ENCODE peak calls at places on chromosomes 3 and 15, in eight cellular contexts. Y, P, A, U, X, Q, V and R are unnamed samples.

GRCh38 chr15:28086175-28086703 is 12.9 kb downstream of the OCA2 start:
- DNase-seq in Q (peak; percentile 46), P (no peak), X (peak; percentile 46), V (peak; percentile 62), U (peak; percentile 42), Y (no peak), A (peak; percentile 64), R (no peak)

GRCh38 chr3:126125341-126125740 is 41.4 kb upstream of the SLC41A3 start:
- DNase-seq in X (no peak), Y (peak; percentile 15), P (peak; percentile 18), V (no peak), A (peak; percentile 2), Q (no peak), U (no peak), R (peak; percentile 1)

GRCh38 chr3:136255672-136256406 is 5.7 kb downstream of the PCCB start:
- DNase-seq in Q (no peak), P (no peak), U (no peak), A (no peak), X (no peak), V (no peak), Y (no peak), R (no peak)

GRCh38 chr3:76505202-76505875 is 534.6 kb upstream of the ROBO2 start:
- DNase-seq in A (no peak), V (no peak), U (no peak), P (no peak), X (no peak), Q (no peak), Y (no peak), R (no peak)

GRCh38 chr15:68682906-68683490 is 104.2 kb downstream of the CORO2B start:
- DNase-seq in X (no peak), A (no peak), U (no peak), V (no peak), Y (no peak), P (no peak), Q (no peak), R (no peak)

GRCh38 chr3:116453676-116454346 is 8.5 kb upstream of the LSAMP start:
- DNase-seq in V (peak; percentile 34), P (no peak), A (no peak), U (peak; percentile 33), Y (no peak), Q (peak; percentile 30), X (no peak), R (no peak)

GRCh38 chr15:68312701-68313204 is 35.2 kb downstream of the FEM1B start:
- DNase-seq in V (peak; percentile 33), P (no peak), Q (peak; percentile 75), A (no peak), U (peak; percentile 24), X (peak; percentile 9), Y (peak; percentile 20), R (no peak)

GRCh38 chr15:48462688-48463087 is 131.5 kb downstream of the DUT start:
- DNase-seq in Q (peak; percentile 80), P (no peak), X (no peak), A (no peak), V (no peak), U (no peak), Y (no peak), R (no peak)

GRCh38 chr3:194091141-194091540 is 44.8 kb upstream of the HES1 start:
- DNase-seq in Y (no peak), U (peak; percentile 78), P (no peak), V (peak; percentile 23), X (no peak), Q (peak; percentile 72), A (no peak), R (no peak)

GRCh38 chr3:80643421-80643820 is 875.6 kb upstream of the ROBO1 start:
- DNase-seq in V (no peak), X (no peak), P (no peak), U (no peak), Q (no peak), A (no peak), Y (no peak), R (no peak)

GRCh38 chr15:72230197-72231065 is 559 bp downstream of the PKM start:
- DNase-seq in A (peak; percentile 78), Y (peak; percentile 94), V (peak; percentile 94), X (peak; percentile 78), Q (peak; percentile 91), U (peak; percentile 94), P (peak; percentile 92), R (peak; percentile 95)

GRCh38 chr3:185760550-185760949 is 64.3 kb downstream of the IGF2BP2 start:
- DNase-seq in U (no peak), P (no peak), A (no peak), X (no peak), Y (no peak), Q (no peak), V (no peak), R (no peak)

DNA sequence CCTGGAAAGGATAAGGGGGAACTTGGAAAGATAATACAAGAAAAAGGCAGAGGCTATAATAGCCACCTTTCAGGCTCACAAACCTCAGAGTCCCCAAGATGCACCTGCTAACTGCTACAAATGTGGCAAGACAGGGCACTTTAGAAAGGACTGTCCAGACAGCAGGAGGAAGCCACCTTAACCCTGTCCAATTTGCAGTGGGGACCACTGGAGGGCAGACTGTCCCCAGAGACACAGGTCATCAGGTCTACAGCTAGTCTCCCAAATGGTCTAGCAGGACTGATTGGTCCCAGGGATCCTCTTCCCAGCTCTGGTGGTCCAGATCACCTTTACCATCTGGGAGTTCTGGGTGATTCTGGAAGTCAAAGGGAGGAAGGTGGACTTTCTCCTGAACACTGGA is 882.5 kb upstream of the GBE1 start:
- DNase-seq in V (no peak), U (no peak), P (no peak), X (no peak), A (no peak), Q (no peak), Y (no peak), R (no peak)
- TF ChIP-seq CTCF in V (no peak), U (no peak), P (no peak), X (peak; percentile 53), A (no peak), Q (no peak), Y (no peak), R (no peak)

GRCh38 chr3:46988616-46989015 is 9.2 kb downstream of the NBEAL2 start:
- DNase-seq in Y (peak; percentile 44), U (no peak), V (no peak), Q (no peak), A (no peak), P (no peak), X (no peak), R (no peak)

GRCh38 chr3:46986782-46987484 is 7.5 kb downstream of the NBEAL2 start:
- DNase-seq in Y (peak; percentile 46), Q (no peak), P (peak; percentile 40), V (no peak), A (no peak), X (no peak), U (no peak), R (no peak)

GRCh38 chr3:46989146-46989810 is 9.8 kb downstream of the NBEAL2 start:
- DNase-seq in V (no peak), P (no peak), Q (no peak), Y (peak; percentile 60), X (no peak), A (no peak), U (no peak), R (peak; percentile 13)

GRCh38 chr3:46986055-46986730 is 6.7 kb downstream of the NBEAL2 start:
- DNase-seq in Q (no peak), Y (no peak), U (no peak), X (no peak), V (no peak), P (peak; percentile 20), A (no peak), R (no peak)

GRCh38 chr3:46987485-46988401 is 8.3 kb downstream of the NBEAL2 start:
- DNase-seq in U (no peak), V (peak; percentile 32), P (peak; percentile 87), Y (peak; percentile 94), X (no peak), Q (no peak), A (no peak), R (peak; percentile 70)
- TF ChIP-seq CTCF in U (no peak), V (no peak), P (no peak), Y (no peak), X (no peak), Q (no peak), A (no peak), R (no peak)

DNA sequence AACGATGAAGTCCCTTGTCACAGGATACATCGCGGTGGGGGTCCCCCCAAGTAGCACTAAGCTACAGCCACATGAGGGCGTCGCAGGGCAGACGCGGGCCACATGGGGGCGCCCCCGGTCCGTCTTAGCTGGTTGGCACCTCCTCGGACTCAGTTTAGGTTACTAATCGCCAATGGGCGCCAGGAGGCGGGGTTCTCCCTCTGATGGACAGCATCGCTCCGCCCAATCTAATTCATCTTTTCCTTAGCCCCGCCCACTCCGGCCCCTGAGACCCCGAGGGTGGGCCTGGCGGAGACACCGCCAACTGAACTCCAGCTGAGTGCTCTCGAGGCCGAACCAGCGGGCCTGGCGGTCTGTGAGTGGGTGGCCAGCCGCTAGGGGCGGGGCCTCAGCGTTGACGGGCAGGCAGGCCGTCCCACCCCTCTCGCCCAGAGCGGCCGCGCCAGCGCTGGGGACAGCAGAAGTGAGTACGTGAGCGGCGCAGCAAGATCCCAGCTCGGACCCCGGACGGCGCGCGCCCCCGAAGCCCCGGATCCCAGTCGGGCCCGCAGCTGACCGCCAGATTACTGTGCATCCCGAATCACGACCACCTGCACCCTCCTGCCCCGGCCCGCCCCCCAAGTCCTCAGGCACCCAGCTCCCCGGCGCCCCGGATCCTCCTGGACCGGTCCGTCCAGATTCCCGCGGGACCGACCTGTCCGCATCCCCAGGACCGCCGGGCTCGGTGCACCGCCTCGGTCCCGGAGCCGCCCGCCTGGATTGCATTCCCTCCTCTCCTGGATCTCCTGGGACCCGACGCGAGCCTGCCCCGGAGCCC is at the start of gene EPHB3:
- DNase-seq in U (peak; percentile 99), X (peak; percentile 99), A (peak; percentile 100), P (peak; percentile 99), Y (peak; percentile 98), V (peak; percentile 99), Q (peak; percentile 99), R (peak; percentile 98)
- TF ChIP-seq CTCF in U (peak; percentile 97), X (peak; percentile 100), A (peak; percentile 98), P (peak; percentile 99), Y (peak; percentile 87), V (peak; percentile 97), Q (peak; percentile 100), R (peak; percentile 99)

GRCh38 chr3:47443611-47443995 is 32.1 kb downstream of the SCAP start:
- DNase-seq in A (peak; percentile 53), Q (no peak), Y (no peak), X (no peak), U (no peak), P (no peak), V (no peak), R (no peak)

GRCh38 chr3:47444103-47444502 is 31.6 kb downstream of the SCAP start:
- DNase-seq in A (peak; percentile 5), Q (peak; percentile 14), Y (no peak), U (no peak), X (no peak), V (no peak), P (no peak), R (no peak)

GRCh38 chr3:47441796-47442551 is 33.8 kb downstream of the SCAP start:
- DNase-seq in Q (no peak), Y (no peak), X (no peak), A (peak; percentile 31), P (no peak), V (no peak), U (no peak), R (no peak)

GRCh38 chr3:47436180-47436579 is 39.6 kb downstream of the SCAP start:
- DNase-seq in A (peak; percentile 2), X (no peak), Y (no peak), Q (no peak), P (no peak), U (no peak), V (no peak), R (no peak)

DNA sequence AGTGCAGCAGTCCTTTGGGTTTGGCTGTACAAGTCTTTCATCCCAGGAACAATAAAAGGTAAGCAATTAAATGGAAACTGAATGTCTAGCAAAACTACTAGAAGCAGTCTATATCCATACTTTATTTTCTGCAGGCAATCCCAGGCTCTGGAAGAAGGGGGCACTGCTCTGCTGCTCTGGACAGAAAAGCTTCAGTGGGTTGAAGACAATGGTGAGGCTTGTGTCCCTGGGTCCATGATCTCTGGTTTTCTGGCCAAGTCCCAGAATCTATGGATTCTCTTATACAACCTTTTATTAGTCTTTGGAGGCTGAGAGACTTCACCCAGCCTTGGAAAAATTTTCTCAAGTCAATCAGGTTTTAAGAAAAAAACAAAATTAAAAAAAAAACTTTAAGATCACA is 35.6 kb downstream of the SCAP start:
- DNase-seq in V (peak; percentile 41), P (no peak), X (no peak), Y (no peak), Q (no peak), U (no peak), A (peak; percentile 6), R (no peak)
- TF ChIP-seq CTCF in V (peak; percentile 48), P (no peak), X (peak; percentile 28), Y (no peak), Q (peak; percentile 40), U (peak; percentile 50), A (no peak), R (peak; percentile 21)